ENCODE peak calls at places on chromosome 11, in five cellular contexts. E, U, V, M and N are unnamed samples.

GRCh38 chr11:86377972-86378371 is 3.3 kb downstream of the CCDC81 start:
- DNase-seq in M (no peak), E (no peak), V (no peak), U (no peak), N (no peak)

GRCh38 chr11:48098024-48098423 is 117.7 kb downstream of the PTPRJ start:
- DNase-seq in V (no peak), M (no peak), E (no peak), U (no peak), N (no peak)

GRCh38 chr11:30016588-30017363 is at the start of gene KCNA4:
- DNase-seq in E (peak), V (no peak), U (peak), M (no peak), N (no peak)

GRCh38 chr11:79461144-79461543 is 20.3 kb upstream of the TENM4 start:
- DNase-seq in U (no peak), M (no peak), V (peak), E (no peak), N (no peak)

GRCh38 chr11:3709977-3710376 is 38.8 kb upstream of the CHRNA10 start:
- DNase-seq in U (no peak), M (no peak), V (peak), E (no peak), N (no peak)

GRCh38 chr11:69915501-69916250 is 96.5 kb upstream of the FGF3 start:
- DNase-seq in U (peak), E (peak), V (peak), M (peak), N (peak)

GRCh38 chr11:130403301-130403804 is 25.1 kb downstream of the ADAMTS8 start:
- DNase-seq in U (peak), M (no peak), V (peak), E (no peak), N (peak)

GRCh38 chr11:111937859-111938258 is 716 bp downstream of the DIXDC1 start:
- DNase-seq in V (no peak), M (no peak), U (no peak), E (no peak), N (no peak)

GRCh38 chr11:130670200-130670599 is 221.8 kb downstream of the ADAMTS15 start:
- DNase-seq in V (no peak), M (no peak), E (no peak), U (no peak), N (no peak)

GRCh38 chr11:132973686-132974085 is 558.6 kb downstream of the OPCML start:
- DNase-seq in U (no peak), V (no peak), E (no peak), M (no peak), N (no peak)

GRCh38 chr11:92436026-92436425 is 211.4 kb downstream of the FAT3 start:
- DNase-seq in E (no peak), U (no peak), V (no peak), M (no peak), N (no peak)

GRCh38 chr11:76185931-76186401 is 20.3 kb downstream of the WNT11 start:
- DNase-seq in M (no peak), U (peak), V (peak), E (no peak), N (no peak)

GRCh38 chr11:45290586-45290985 is 4.4 kb upstream of the SYT13 start:
- DNase-seq in E (no peak), V (no peak), U (no peak), M (no peak), N (no peak)

GRCh38 chr11:64675417-64676252 is 47.4 kb downstream of the NRXN2 start:
- DNase-seq in V (peak), U (peak), M (no peak), E (no peak), N (no peak)

GRCh38 chr11:91859666-91860065 is 365.0 kb upstream of the FAT3 start:
- DNase-seq in M (no peak), U (no peak), V (no peak), E (no peak), N (peak)

GRCh38 chr11:494761-495536 is 12.1 kb downstream of the RNH1 start:
- DNase-seq in M (no peak), V (no peak), U (peak), E (no peak), N (no peak)